ENCODE peak calls at places on chromosomes 13 and 19, in nine cellular contexts. P, A, H, B, S, D, R, C and Z are unnamed samples.

GRCh38 chr13:34941436-34941834 is 635 bp upstream of the NBEA start:
- DNase-seq in C (no peak), A (no peak), P (no peak), H (no peak), S (no peak), D (no peak), B (no peak), R (peak), Z (no peak)

GRCh38 chr13:48493076-48493765 is 39.7 kb downstream of the RCBTB2 start:
- DNase-seq in C (no peak), S (no peak), D (no peak), R (peak), B (no peak), P (no peak), A (peak), H (no peak), Z (no peak)

GRCh38 chr19:47227347-47228167 is 3.4 kb downstream of the BBC3 start:
- DNase-seq in C (peak), R (peak), B (peak), D (peak), P (peak), H (peak), S (peak), A (peak), Z (peak)

GRCh38 chr13:76654263-76654662 is 231.9 kb downstream of the KCTD12 start:
- DNase-seq in H (no peak), R (no peak), C (no peak), D (no peak), P (no peak), S (no peak), B (no peak), A (no peak), Z (no peak)

GRCh38 chr13:77013853-77014542 is 13.0 kb downstream of the FBXL3 start:
- DNase-seq in B (no peak), C (no peak), R (no peak), D (no peak), S (no peak), A (no peak), P (no peak), H (no peak), Z (no peak)

GRCh38 chr19:40719414-40719894 is 2.5 kb downstream of the ITPKC start:
- DNase-seq in D (no peak), P (no peak), H (no peak), C (no peak), B (no peak), S (no peak), R (peak), A (peak), Z (peak)

GRCh38 chr13:111480976-111481375 is 160.5 kb downstream of the TEX29 start:
- DNase-seq in H (no peak), B (no peak), C (no peak), P (no peak), R (no peak), D (no peak), S (no peak), A (no peak), Z (no peak)

GRCh38 chr19:10812902-10813404 is 23.1 kb downstream of the TMED1 start:
- DNase-seq in P (peak), C (peak), B (no peak), R (peak), H (no peak), A (peak), D (no peak), S (peak), Z (peak)

GRCh38 chr19:36054733-36055686 is at the start of gene WDR62:
- DNase-seq in D (peak), S (no peak), B (peak), R (peak), P (peak), C (peak), H (peak), A (peak), Z (peak)

GRCh38 chr13:32261567-32261966 is 53.6 kb downstream of the ZAR1L start:
- DNase-seq in H (no peak), A (peak), D (no peak), C (peak), R (peak), B (no peak), S (peak), P (peak), Z (no peak)

GRCh38 chr19:18590273-18591272 is 2.0 kb downstream of the REX1BD start:
- DNase-seq in A (peak), P (peak), B (peak), D (peak), S (peak), C (no peak), R (no peak), H (peak), Z (no peak)

GRCh38 chr13:85853161-85853894 is 54.1 kb upstream of the SLITRK6 start:
- DNase-seq in D (no peak), H (no peak), S (no peak), A (no peak), C (no peak), R (no peak), B (no peak), P (no peak), Z (no peak)

GRCh38 chr19:610071-610800 is 20.6 kb downstream of the HCN2 start:
- DNase-seq in S (no peak), A (no peak), R (no peak), B (no peak), P (no peak), C (no peak), D (no peak), H (no peak), Z (no peak)

GRCh38 chr13:27535546-27535945 is 84.8 kb downstream of the LNX2 start:
- DNase-seq in D (no peak), C (no peak), S (no peak), A (no peak), B (no peak), R (no peak), P (no peak), H (no peak), Z (no peak)

DNA sequence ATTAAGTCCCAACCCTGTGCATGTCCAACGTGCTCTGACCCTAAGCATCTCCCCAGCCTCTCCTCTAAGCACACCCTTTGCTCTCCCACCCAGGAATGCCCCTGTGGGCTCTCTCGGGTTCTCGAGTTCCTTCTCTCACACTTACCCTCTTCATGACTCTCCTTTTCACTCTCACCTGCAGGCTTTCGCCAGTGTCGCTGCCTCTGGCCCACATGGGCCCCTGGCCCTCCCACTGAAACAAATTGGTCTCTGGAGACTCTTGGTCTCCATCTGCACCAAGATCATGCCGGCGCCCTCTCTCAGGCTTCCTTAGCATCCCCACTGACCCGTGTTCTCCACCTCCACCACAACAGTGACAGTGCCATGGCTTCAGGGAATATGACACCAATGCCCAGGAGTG is 19.6 kb upstream of the SACS start:
- DNase-seq in H (peak), A (no peak), B (no peak), R (no peak), C (no peak), D (no peak), P (no peak), S (no peak), Z (no peak)
- H2AFZ ChIP-seq in H (no peak), A (no peak), B (no peak), R (no peak), C (no peak), D (no peak), P (no peak), S (no peak), Z (no peak)

GRCh38 chr19:8361921-8362793 is 1.8 kb upstream of the ANGPTL4 start:
- DNase-seq in D (no peak), P (peak), S (peak), C (peak), H (no peak), R (peak), A (peak), B (no peak), Z (peak)

GRCh38 chr19:8366121-8366581 is 2.2 kb downstream of the ANGPTL4 start:
- DNase-seq in P (no peak), B (no peak), R (no peak), C (no peak), A (no peak), D (no peak), H (no peak), S (no peak), Z (no peak)

GRCh38 chr19:8367327-8368001 is 3.5 kb downstream of the ANGPTL4 start:
- DNase-seq in P (peak), B (peak), C (peak), D (peak), A (peak), R (peak), H (peak), S (peak), Z (peak)

GRCh38 chr19:8366961-8367326 is 3.0 kb downstream of the ANGPTL4 start:
- DNase-seq in D (no peak), A (no peak), S (peak), H (no peak), P (peak), B (no peak), C (no peak), R (peak), Z (no peak)

DNA sequence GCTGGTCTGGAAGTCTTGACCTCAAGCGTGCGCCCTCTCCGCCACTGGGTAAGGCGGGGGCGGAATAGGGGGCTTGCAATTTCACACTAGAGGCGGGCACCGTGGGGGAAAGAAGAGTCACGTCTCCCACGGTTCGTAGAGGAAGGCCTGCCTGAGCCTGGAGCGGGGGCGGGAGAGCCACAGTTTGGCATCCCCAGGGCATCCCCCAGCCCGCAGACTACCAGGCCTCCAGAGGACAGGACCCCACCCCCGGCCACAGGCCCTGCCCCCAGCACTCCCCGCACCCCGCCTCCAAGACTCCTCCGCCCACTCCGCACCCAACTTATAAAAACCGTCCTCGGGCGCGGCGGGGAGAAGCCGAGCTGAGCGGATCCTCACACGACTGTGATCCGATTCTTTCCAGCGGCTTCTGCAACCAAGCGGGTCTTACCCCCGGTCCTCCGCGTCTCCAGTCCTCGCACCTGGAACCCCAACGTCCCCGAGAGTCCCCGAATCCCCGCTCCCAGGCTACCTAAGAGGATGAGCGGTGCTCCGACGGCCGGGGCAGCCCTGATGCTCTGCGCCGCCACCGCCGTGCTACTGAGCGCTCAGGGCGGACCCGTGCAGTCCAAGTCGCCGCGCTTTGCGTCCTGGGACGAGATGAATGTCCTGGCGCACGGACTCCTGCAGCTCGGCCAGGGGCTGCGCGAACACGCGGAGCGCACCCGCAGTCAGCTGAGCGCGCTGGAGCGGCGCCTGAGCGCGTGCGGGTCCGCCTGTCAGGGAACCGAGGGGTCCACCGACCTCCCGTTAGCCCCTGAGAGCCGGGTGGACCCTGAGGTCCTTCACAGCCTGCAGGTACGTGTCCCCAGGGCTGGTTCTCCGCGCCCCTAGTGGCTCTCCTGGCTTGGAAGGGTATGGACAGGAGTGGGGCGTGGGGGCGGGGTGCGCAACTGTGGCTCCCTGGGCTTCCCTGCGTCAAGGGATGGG is at the start of gene ANGPTL4:
- DNase-seq in C (peak), H (peak), S (peak), R (peak), D (peak), A (peak), B (peak), P (peak), Z (peak)
- TF ChIP-seq EZH2 in C (no peak), H (no peak), S (no peak), R (no peak), D (peak), A (no peak), B (peak), P (no peak), Z (no peak)

GRCh38 chr13:29597701-29598100 is 2.2 kb upstream of the SLC7A1 start:
- DNase-seq in R (no peak), S (no peak), D (no peak), A (no peak), P (no peak), B (no peak), C (no peak), H (no peak), Z (no peak)
- H3K27ac ChIP-seq in R (no peak), S (no peak), D (no peak), A (no peak), P (no peak), B (no peak), C (no peak), H (no peak), Z (no peak)

GRCh38 chr13:26050568-26051230 is 1.1 kb downstream of the SHISA2 start:
- DNase-seq in A (peak), C (no peak), S (peak), R (peak), P (peak), H (peak), B (peak), D (peak), Z (no peak)

GRCh38 chr13:26048745-26049144 is 3.1 kb downstream of the SHISA2 start:
- DNase-seq in R (no peak), P (no peak), C (no peak), A (no peak), H (no peak), S (no peak), D (no peak), B (no peak), Z (no peak)

GRCh38 chr13:26051231-26052135 is at the start of gene SHISA2:
- DNase-seq in R (peak), D (peak), A (peak), B (peak), C (peak), S (peak), P (peak), H (peak), Z (no peak)

GRCh38 chr13:26053418-26053980 is 1.7 kb upstream of the SHISA2 start:
- DNase-seq in C (no peak), H (no peak), P (no peak), R (no peak), A (no peak), S (no peak), D (no peak), B (no peak), Z (no peak)

DNA sequence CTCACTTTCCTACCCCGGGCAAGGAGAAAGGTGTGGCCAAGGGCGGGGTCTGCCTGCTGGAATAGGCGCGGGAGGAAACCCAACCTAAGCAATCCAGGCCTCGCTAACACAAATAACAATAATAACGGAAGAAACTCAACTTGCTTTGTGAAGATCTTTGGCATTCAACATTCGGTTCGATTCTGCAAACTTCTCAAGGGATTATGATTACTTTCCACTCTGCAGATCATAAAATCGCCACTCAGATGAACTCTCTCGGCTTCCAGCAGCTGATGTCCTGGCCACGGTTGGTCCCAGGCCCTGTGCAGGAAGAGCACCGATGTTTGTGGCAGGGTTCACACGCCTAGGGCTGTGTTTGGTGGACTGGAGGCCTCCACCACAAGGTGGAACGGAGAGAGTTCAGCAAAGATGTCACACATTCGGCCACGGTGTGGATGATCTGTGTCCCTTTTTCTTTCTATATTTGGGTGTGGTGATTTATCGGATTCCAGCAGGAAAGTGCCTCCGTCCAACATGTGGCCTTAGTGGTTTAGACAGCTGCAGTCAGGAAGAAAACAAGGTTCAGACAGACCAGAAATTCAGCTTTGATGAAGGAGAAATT is 420 bp upstream of the SHISA2 start:
- DNase-seq in A (no peak), H (peak), C (no peak), S (no peak), P (no peak), B (peak), R (no peak), D (peak), Z (no peak)
- H2AFZ ChIP-seq in A (peak), H (peak), C (peak), S (peak), P (no peak), B (peak), R (peak), D (peak), Z (no peak)